ENCODE peak calls at places on chromosomes 4 and X, in ten cellular contexts. E is right lobe of liver, K is A549, Y is heart left ventricle, U is gastrocnemius medialis, M is HepG2, L is K562, R is GM12878, Q is HCT116, A is IMR-90. T is an unnamed sample.

GRCh38 chr4:187167126-187167525 is 443.5 kb upstream of the FAT1 start:
- ATAC-seq in E (no peak), K (no peak), Y (no peak), U (no peak), M (no peak), L (peak), R (no peak), Q (no peak), A (no peak), T (no peak)

GRCh38 chr4:157655101-157655818 is 434.7 kb downstream of the GRIA2 start:
- ATAC-seq in E (no peak), K (no peak), Y (no peak), U (no peak), M (no peak), L (no peak), R (no peak), Q (no peak), A (no peak), T (no peak)

GRCh38 chr4:139746430-139746829 is 80.8 kb downstream of the MGST2 start:
- ATAC-seq in E (no peak), K (no peak), Y (no peak), U (no peak), M (no peak), L (no peak), R (no peak), Q (no peak), A (no peak), T (no peak)

GRCh38 chrX:39973810-39974209 is 123.9 kb downstream of the BCOR start:
- ATAC-seq in E (no peak), K (no peak), Y (no peak), U (no peak), M (peak), L (no peak), R (no peak), Q (no peak), A (no peak), T (no peak)

GRCh38 chr4:189202182-189202868 is 738.3 kb upstream of the FRG1 start:
- ATAC-seq in E (peak), K (peak), Y (peak), U (peak), M (peak), L (peak), R (peak), Q (peak), A (peak), T (peak)

GRCh38 chrX:97060019-97060418 is 176.3 kb downstream of the RPA4 start:
- ATAC-seq in E (no peak), K (no peak), Y (no peak), U (no peak), M (no peak), L (no peak), R (no peak), Q (no peak), A (no peak), T (no peak)

GRCh38 chr4:140993969-140994459 is 139.3 kb downstream of the RNF150 start:
- ATAC-seq in E (no peak), K (no peak), Y (no peak), U (no peak), M (no peak), L (no peak), R (no peak), Q (no peak), A (no peak), T (peak)

GRCh38 chr4:74109894-74110605 is 11.1 kb upstream of the CXCL2 start:
- ATAC-seq in E (peak), K (peak), Y (peak), U (no peak), M (no peak), L (peak), R (no peak), Q (peak), A (peak), T (no peak)

GRCh38 chrX:77085372-77085771 is 361.8 kb upstream of the FGF16 start:
- ATAC-seq in E (no peak), K (no peak), Y (no peak), U (no peak), M (no peak), L (no peak), R (no peak), Q (no peak), A (no peak), T (no peak)

DNA sequence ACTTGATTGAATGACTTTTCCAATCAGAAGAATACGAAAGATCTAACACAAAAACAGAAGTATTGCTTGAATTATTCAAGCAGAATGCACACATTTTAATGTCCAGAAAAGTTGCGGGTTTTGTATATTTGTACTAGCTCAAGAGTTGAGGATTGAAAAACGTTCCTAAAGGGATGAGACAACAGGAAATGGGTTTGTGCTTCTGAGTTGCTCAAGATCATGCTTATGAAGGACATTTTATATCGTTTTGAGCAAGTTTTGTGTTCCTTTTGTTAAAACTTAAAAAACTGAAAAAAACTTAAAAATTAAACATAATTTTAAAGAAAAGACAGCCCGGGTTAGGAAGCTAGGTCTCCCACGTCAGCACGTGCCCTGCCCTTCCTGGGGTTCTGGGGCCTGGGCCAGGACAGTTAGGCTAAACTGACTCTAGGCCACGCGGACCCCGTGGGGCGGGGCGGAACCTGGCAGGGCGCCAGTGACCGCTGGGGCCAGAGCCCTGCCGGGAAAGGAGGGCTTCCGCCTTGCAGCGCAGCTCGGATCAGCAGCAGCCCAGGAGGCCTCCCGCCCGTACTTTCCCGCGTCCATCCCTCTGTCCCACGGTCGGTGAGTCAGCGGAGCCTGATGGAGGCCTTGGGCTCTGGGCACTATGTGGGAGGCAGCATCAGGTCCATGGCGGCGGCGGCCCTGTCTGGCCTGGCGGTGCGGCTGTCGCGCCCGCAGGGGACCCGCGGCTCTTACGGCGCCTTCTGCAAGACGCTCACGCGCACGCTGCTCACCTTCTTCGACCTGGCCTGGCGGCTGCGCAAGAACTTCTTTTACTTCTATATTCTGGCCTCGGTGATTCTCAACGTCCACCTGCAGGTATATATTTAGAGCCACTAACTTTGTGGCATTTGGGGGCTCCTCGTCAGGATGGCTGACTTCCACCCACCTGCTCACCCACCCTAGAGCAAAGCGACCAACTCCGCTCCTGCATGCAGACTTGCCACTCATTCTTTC is at the start of gene SMIM10:
- ATAC-seq in E (peak), K (no peak), Y (peak), U (peak), M (no peak), L (peak), R (peak), Q (no peak), A (peak), T (peak)
- H3K4me3 ChIP-seq in E (peak), K (no peak), Y (peak), U (peak), M (no peak), L (peak), R (no peak), Q (no peak), A (peak), T (peak)

GRCh38 chr4:76420901-76421581 is at the start of gene CCDC158:
- ATAC-seq in E (peak), K (peak), Y (peak), U (peak), M (no peak), L (no peak), R (no peak), Q (no peak), A (peak), T (peak)
- TF ChIP-seq POLR2A in E (peak), K (peak), Y (no peak), U (no peak), M (no peak), L (no peak), R (no peak), Q (no peak), A (no peak), T (no peak)

GRCh38 chr4:76897522-76898384 is at the start of gene SOWAHB:
- ATAC-seq in E (peak), K (peak), Y (peak), U (no peak), M (peak), L (no peak), R (peak), Q (peak), A (peak), T (peak)
- H3K4me3 ChIP-seq in E (peak), K (peak), Y (peak), U (peak), M (peak), L (no peak), R (peak), Q (peak), A (peak), T (peak)

DNA sequence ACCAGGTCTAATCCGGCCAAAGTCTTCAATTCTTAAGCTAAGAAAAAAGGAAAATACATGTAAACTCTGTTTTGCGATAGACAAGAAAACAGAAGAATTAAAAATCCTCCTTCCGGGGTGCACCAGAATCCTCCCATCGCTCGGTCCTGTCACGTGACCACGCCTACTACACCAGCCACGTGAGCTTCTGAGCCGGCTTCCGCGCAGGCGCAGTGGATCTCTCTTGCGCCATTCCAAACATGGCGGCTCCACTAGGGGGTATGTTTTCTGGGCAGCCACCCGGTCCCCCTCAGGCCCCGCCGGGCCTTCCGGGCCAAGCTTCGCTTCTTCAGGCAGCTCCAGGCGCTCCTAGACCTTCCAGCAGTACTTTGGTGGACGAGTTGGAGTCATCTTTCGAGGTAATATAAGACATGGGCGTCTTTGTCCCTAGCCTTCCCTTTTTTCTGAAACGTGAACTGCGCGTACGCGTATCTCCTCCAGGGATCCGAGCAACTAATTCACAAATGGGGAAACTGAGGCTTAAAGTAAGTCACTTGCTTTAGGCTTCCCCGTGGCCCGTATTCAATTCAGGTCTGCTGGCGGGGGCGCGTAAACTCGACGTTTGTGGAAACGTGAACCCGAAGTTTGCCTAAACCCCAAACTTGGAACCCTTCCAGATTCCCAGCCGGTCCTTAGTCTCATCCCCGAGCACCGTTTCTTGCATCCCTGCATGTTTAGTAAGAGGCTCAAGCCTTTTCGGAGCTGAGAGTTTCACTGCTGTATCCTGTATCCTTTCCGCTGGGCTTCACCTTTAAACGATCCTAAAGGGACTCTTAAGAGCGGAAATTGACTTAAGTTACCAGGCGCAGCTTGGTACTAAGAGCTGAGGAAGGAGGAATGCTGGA is at the start of gene MED28:
- ATAC-seq in E (peak), K (peak), Y (peak), U (peak), M (peak), L (peak), R (peak), Q (peak), A (peak), T (peak)
- TF ChIP-seq POLR2A in E (peak), K (peak), Y (peak), U (peak), M (peak), L (peak), R (peak), Q (peak), A (peak), T (peak)

DNA sequence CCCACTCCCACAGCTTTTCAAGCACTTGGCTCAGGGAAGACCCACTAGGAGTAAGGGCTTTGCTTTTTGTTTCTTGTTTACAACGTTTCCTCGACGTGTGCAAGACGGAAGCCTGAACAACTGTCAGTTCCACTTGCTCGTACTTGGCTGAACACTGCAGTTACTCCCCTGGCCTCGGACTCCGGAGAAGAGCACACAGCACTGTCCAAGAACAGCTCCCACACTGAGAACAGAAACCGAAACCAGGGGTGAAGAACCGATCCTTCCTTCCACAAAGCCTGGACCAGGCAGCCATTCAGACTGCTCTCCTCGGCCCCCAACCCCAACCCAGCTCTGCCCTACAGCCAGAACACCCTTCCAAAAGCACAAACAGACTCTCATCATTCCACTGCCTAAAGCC is 25.5 kb downstream of the IRF2 start:
- ATAC-seq in E (peak), K (no peak), Y (peak), U (peak), M (peak), L (no peak), R (peak), Q (no peak), A (peak), T (peak)
- H3K4me3 ChIP-seq in E (peak), K (no peak), Y (no peak), U (peak), M (no peak), L (no peak), R (peak), Q (no peak), A (peak), T (peak)

GRCh38 chrX:49922291-49923241 is at the start of gene CLCN5:
- ATAC-seq in E (peak), K (peak), Y (peak), U (peak), M (peak), L (peak), R (peak), Q (peak), A (peak), T (peak)
- TF ChIP-seq POLR2A in E (peak), K (peak), Y (peak), U (peak), M (no peak), L (peak), R (peak), Q (no peak), A (no peak), T (peak)

GRCh38 chr4:70737006-70737405 is 15.2 kb downstream of the RUFY3 start:
- ATAC-seq in E (no peak), K (no peak), Y (no peak), U (no peak), M (no peak), L (no peak), R (no peak), Q (no peak), A (no peak), T (no peak)

GRCh38 chr4:70737409-70737808 is 15.6 kb downstream of the RUFY3 start:
- ATAC-seq in E (no peak), K (no peak), Y (no peak), U (no peak), M (no peak), L (no peak), R (no peak), Q (no peak), A (no peak), T (no peak)

GRCh38 chr4:70734971-70735370 is 13.2 kb downstream of the RUFY3 start:
- ATAC-seq in E (peak), K (peak), Y (peak), U (no peak), M (peak), L (peak), R (peak), Q (no peak), A (peak), T (no peak)

GRCh38 chr4:70739496-70740337 is 18.0 kb downstream of the RUFY3 start:
- ATAC-seq in E (no peak), K (no peak), Y (no peak), U (no peak), M (no peak), L (no peak), R (no peak), Q (no peak), A (no peak), T (no peak)

GRCh38 chr4:70734168-70734954 is 12.6 kb downstream of the RUFY3 start:
- ATAC-seq in E (peak), K (peak), Y (peak), U (peak), M (peak), L (peak), R (peak), Q (no peak), A (peak), T (peak)
- H3K4me3 ChIP-seq in E (peak), K (peak), Y (no peak), U (peak), M (peak), L (peak), R (peak), Q (no peak), A (peak), T (peak)